ENCODE peak calls at places on chromosomes 13 and 19, in four cellular contexts. F is heart left ventricle, T is right atrium auricular region, V is pancreas. B is an unnamed sample. For H3K4me1, the result is how much of the 10 kb centered on the place peaks cover.

GRCh38 chr19:927044-927706 is 1.3 kb downstream of the ARID3A start:
- DNase-seq in F (peak), T (peak), V (no peak), B (peak)

GRCh38 chr13:74221752-74222151 is 87.5 kb upstream of the KLF12 start:
- DNase-seq in F (no peak), T (no peak), V (no peak), B (no peak)

GRCh38 chr13:55570371-55570770 is 1570.3 kb upstream of the PRR20A start:
- DNase-seq in F (no peak), T (no peak), V (no peak), B (no peak)

GRCh38 chr19:38735257-38735686 is 9.0 kb downstream of the CAPN12 start:
- DNase-seq in F (no peak), T (no peak), V (peak), B (peak)

GRCh38 chr19:33245948-33246728 is 20.5 kb upstream of the SLC7A10 start:
- DNase-seq in F (no peak), T (no peak), V (no peak), B (peak)

GRCh38 chr19:41588497-41589209 is 12.7 kb downstream of the CEACAM21 start:
- DNase-seq in F (no peak), T (no peak), V (no peak), B (no peak)

GRCh38 chr13:41916173-41916954 is 44.5 kb downstream of the VWA8 start:
- DNase-seq in F (no peak), T (no peak), V (no peak), B (no peak)

GRCh38 chr19:11091343-11092153 is 2.3 kb downstream of the LDLR start:
- DNase-seq in F (peak), T (peak), V (peak), B (no peak)

GRCh38 chr19:6599866-6600454 is 9.0 kb upstream of the CD70 start:
- DNase-seq in F (no peak), T (no peak), V (no peak), B (no peak)

GRCh38 chr13:68185767-68186166 is 955.6 kb upstream of the PCDH9 start:
- DNase-seq in F (no peak), T (no peak), V (no peak), B (no peak)

GRCh38 chr13:34748078-34748477 is 194.0 kb upstream of the NBEA start:
- DNase-seq in F (peak), T (peak), V (peak), B (no peak)

GRCh38 chr19:31346660-31347059 is 2.6 kb downstream of the TSHZ3 start:
- DNase-seq in F (no peak), T (no peak), V (no peak), B (no peak)

GRCh38 chr19:21328402-21328801 is 808 bp downstream of the ZNF708 start:
- DNase-seq in F (no peak), T (no peak), V (no peak), B (no peak)

GRCh38 chr13:39527961-39528720 is 74.9 kb downstream of the LHFPL6 start:
- DNase-seq in F (peak), T (peak), V (no peak), B (no peak)

GRCh38 chr13:79126706-79127105 is 279.3 kb downstream of the RBM26 start:
- DNase-seq in F (no peak), T (no peak), V (no peak), B (no peak)

GRCh38 chr19:36436531-36436930 is 18.1 kb upstream of the ZFP82 start:
- DNase-seq in F (no peak), T (no peak), V (no peak), B (no peak)

GRCh38 chr19:51959791-51960190 is 26.8 kb downstream of the ZNF350 start:
- DNase-seq in F (no peak), T (no peak), V (no peak), B (no peak)

GRCh38 chr13:51331354-51331861 is 8.1 kb upstream of the SERPINE3 start:
- DNase-seq in F (no peak), T (no peak), V (no peak), B (no peak)

DNA sequence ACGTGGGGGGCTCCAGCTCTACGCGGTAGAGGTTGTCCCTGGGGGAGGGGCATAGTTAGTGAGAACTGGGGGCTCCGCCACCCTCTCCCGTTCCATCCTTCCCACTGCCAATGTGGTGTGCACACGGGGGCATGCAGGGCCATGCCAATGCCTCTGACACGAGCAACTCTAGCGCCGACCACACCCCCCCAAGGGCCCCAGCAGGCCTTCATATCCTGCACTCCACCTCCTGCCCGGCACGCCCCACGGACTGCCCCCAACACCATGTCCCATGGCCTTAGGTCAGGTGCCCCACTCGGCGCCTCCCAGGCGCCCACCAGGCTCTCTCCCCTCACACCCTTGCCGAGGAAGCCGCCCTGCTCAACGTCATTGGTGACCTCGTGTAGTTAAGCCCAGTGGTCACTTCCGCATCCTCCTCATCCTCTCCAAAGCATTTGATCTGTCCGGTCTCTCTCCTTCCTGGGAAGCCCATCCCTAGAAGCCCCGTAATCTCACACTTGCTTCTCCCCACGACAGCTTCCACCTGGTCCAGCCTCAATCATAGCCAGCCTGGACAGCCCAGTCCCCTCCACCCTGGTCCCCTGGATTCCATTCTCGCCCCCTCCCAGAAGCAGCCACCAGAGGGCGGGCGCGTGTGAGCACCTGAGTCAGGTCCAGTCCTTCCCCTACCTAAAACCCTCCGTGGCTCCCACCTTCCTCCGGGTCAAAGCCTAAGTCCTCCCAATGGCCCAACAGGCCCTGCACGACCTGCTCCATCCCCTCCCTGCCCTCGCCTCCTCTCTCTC is 2.1 kb downstream of the SEMA6B start:
- DNase-seq in F (no peak), T (no peak), V (no peak), B (no peak)
- TF ChIP-seq CTCF in F (no peak), T (no peak), V (no peak), B (no peak)

GRCh38 chr13:47298506-47298905 is 401.7 kb upstream of the HTR2A start:
- DNase-seq in F (no peak), T (no peak), V (no peak), B (no peak)
- H3K4me1 ChIP-seq in F (under half), T (under half), V (under half), B (under half)

DNA sequence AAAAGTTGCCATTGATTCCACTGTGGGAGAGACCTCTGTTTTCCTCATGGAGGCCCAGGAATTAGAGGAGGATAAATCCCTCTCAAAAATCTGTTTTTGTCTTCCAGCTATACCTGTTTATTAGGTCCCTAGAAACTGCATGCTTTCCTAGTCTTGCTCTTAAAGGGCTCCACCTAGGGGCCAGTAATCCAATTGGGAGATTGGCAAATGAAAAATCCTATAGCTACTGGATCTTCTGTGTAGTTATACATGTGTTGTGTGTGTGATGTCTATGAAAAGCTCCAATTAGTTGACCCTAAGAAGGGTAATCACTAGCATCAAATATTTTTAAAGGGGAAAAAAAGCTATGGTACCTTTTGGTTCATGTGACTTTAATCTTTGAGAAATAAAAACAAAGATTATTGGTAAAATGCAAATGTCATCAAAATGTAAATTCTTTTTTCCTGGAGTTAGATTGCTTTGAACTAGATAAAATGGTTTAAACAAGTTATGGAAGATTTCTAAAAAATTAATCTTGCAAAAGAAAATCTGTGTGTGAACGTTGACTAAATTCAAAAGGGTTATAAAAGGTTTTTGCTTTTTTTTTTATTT is 63.4 kb upstream of the C1QTNF9B start:
- DNase-seq in F (no peak), T (no peak), V (no peak), B (no peak)
- TF ChIP-seq CTCF in F (peak), T (peak), V (peak), B (peak)

DNA sequence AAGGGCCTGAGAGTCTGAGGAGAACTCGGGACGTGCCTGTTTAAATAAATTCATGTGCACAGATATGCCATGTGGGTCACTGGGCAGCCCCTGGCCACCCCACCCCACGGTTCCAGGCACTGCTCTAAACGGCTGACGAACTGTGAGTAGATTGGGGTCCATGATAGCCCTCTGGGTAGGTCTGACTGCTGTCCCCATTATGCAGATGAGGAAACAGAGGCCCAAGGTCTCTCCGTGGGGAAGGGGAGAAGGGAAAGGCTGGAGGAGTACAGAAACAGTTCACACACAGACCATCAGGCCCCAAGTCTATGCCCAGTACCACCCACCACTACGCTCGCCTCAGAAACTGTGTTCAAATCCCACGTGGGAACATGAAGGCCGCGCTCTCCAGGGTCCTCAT is 14.1 kb downstream of the ZNF787 start:
- DNase-seq in F (no peak), T (no peak), V (no peak), B (no peak)
- H3K4me1 ChIP-seq in F (under half), T (under half), V (under half), B (half or more)